ENCODE peak calls at places on chromosomes 4 and X, in four cellular contexts. Q is mesenchymal stem cell, L is mesendoderm, E is H9. G is an unnamed sample.

GRCh38 chr4:123554819-123555499 is 158.4 kb downstream of the SPRY1 start:
- DNase-seq in Q (no peak), L (no peak), E (no peak), G (no peak)

GRCh38 chr4:174398728-174399127 is 115.0 kb downstream of the CEP44 start:
- DNase-seq in Q (peak; percentile 75), L (no peak), E (no peak), G (no peak)

GRCh38 chr4:51843309-51844156 is 580 bp downstream of the DCUN1D4 start:
- DNase-seq in Q (peak; percentile 79), L (peak; percentile 73), E (no peak), G (no peak)

GRCh38 chrX:1321689-1322088 is 14.9 kb upstream of the IL3RA start:
- DNase-seq in Q (no peak), L (no peak), E (no peak), G (no peak)

GRCh38 chr4:76533314-76533713 is 98.3 kb downstream of the SHROOM3 start:
- DNase-seq in Q (no peak), L (no peak), E (no peak), G (no peak)

GRCh38 chr4:173025131-173025530 is 143.5 kb upstream of the GALNT7 start:
- DNase-seq in Q (peak; percentile 76), L (peak; percentile 95), E (peak; percentile 65), G (peak; percentile 50)

GRCh38 chr4:92111493-92111892 is 192.3 kb upstream of the GRID2 start:
- DNase-seq in Q (no peak), L (no peak), E (no peak), G (no peak)

GRCh38 chrX:41333744-41333993 is 293 bp upstream of the DDX3X start:
- DNase-seq in Q (peak; percentile 91), L (peak; percentile 92), E (no peak), G (peak; percentile 82)

GRCh38 chr4:41611881-41612871 is 74.2 kb downstream of the LIMCH1 start:
- DNase-seq in Q (peak; percentile 55), L (peak; percentile 69), E (peak; percentile 36), G (peak; percentile 52)

GRCh38 chr4:74395633-74396032 is 30.7 kb downstream of the EREG start:
- DNase-seq in Q (peak; percentile 73), L (no peak), E (no peak), G (no peak)

GRCh38 chrX:51395807-51396728 is 63.4 kb downstream of the NUDT10 start:
- DNase-seq in Q (no peak), L (peak; percentile 52), E (peak; percentile 47), G (peak; percentile 2)

GRCh38 chr4:139171878-139172691 is 4.9 kb downstream of the ELF2 start:
- DNase-seq in Q (peak; percentile 53), L (peak; percentile 80), E (no peak), G (no peak)

GRCh38 chr4:21195682-21196081 is 495.4 kb downstream of the PACRGL start:
- DNase-seq in Q (no peak), L (peak; percentile 26), E (no peak), G (no peak)

DNA sequence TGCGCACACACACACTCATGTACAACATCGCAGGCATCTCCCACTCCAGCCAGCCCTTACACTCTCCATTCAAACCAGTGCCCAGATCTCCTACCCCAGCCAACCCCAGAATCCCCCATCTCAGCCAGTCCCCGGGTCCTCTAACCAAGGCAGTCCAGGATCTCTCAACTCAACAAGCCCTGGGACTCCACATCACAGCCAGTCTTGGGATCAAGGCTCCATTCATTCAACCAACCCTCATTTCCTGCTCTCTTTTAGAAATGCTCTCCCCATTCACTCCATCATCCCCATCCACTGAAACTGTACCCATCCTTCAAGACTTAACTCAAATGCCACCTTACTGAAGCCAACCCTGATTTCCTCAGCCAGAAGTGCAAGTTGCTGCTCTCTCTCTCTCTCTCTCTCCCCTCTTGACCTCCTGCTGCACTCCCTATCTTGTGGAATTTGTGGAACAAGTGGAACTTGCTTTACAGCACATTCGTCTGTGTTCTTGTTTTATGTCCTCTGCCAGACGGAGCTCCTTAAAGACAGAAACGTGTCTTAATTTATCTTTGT is 40.6 kb upstream of the IQSEC2 start:
- DNase-seq in Q (no peak), L (no peak), E (no peak), G (no peak)
- H2BK5ac ChIP-seq in Q (no peak overlapping the region), L (no peak overlapping the region), E (no peak overlapping the region), G (no peak overlapping the region)

GRCh38 chrX:129495941-129496340 is 27.3 kb downstream of the SMARCA1 start:
- DNase-seq in Q (peak; percentile 33), L (no peak), E (no peak), G (no peak)

GRCh38 chrX:129494887-129495286 is 28.4 kb downstream of the SMARCA1 start:
- DNase-seq in Q (no peak), L (no peak), E (no peak), G (no peak)

GRCh38 chrX:129496625-129497024 is 26.7 kb downstream of the SMARCA1 start:
- DNase-seq in Q (peak; percentile 20), L (no peak), E (no peak), G (no peak)

GRCh38 chrX:129490330-129490729 is 33.0 kb downstream of the SMARCA1 start:
- DNase-seq in Q (no peak), L (no peak), E (no peak), G (no peak)

DNA sequence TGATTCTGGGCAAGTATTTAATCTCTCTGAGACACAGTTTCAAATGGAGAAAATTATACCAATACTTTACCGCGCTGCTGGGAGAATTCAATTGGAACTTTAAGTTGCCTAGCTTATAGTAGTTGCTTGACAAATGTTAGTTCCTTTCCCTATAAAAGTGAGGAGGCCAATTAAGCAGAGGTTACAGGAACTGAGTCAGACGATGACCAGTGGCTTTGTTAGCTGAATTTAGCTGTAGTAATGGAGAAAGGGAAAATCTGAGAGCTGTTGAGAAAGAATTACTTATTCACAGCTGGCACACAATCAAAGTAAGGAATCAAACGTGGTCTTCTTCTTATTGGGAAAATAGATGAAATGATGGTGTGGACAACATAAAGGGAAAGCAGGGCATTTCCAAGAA is 29.6 kb downstream of the SMARCA1 start:
- DNase-seq in Q (peak; percentile 35), L (no peak), E (no peak), G (no peak)
- H2BK5ac ChIP-seq in Q (no peak overlapping the region), L (no peak overlapping the region), E (no peak overlapping the region), G (no peak overlapping the region)

GRCh38 chr4:2968381-2968780 is 5.0 kb downstream of the GRK4 start:
- DNase-seq in Q (no peak), L (no peak), E (no peak), G (no peak)

GRCh38 chr4:2963185-2964076 is at the start of the genes GRK4 and NOP14:
- DNase-seq in Q (peak; percentile 98), L (peak; percentile 99), E (peak; percentile 98), G (peak; percentile 98)

GRCh38 chr4:2964077-2964471 is 703 bp downstream of the GRK4 start:
- DNase-seq in Q (no peak), L (no peak), E (no peak), G (peak; percentile 9)

GRCh38 chr4:2962614-2963184 is 507 bp downstream of the NOP14 start:
- DNase-seq in Q (peak; percentile 78), L (peak; percentile 92), E (peak; percentile 66), G (peak; percentile 71)

DNA sequence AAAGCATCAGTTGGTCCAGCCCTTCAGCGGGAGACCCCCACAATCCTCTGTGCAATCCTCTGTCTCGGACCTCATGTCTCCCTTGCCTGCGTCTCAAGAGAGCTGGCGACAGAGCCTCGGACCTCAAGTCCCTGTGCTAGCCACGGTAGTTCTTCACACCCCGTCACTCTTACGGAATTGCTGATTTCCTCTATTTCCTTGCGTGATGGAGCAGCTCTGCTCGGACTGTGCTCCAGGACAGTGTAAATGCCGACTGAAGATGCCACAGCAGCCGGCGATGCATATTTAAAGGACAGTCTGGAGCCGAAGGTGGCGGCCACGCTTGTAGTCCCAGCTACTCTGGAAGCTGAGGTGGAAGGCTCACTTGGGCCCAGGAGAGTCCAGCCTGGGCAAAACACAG is 1.9 kb downstream of the GRK4 start:
- DNase-seq in Q (no peak), L (no peak), E (no peak), G (no peak)
- H2BK5ac ChIP-seq in Q (no peak overlapping the region), L (no peak overlapping the region), E (no peak overlapping the region), G (no peak overlapping the region)

DNA sequence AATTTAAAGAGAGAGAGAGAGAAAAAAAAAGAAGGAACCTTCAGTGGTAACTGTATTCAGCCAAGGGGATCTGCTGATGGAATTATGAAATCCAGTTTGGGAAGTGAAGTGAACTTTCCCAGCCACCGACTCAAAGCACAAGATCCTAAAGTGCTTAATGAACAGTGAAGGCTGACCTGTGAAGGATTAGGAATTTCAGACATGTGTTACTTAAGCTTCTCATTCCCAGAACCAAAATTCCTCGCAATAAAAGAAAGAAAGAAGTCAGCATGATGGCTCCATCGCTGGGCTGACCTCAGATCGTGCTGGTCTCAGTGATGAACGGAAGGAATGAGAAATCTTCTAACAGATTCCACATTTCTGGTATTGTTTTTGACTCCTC is 135.2 kb downstream of the ARSF start:
- DNase-seq in Q (peak; percentile 71), L (peak; percentile 14), E (no peak), G (no peak)
- H2BK5ac ChIP-seq in Q (no peak overlapping the region), L (no peak overlapping the region), E (no peak overlapping the region), G (no peak overlapping the region)

GRCh38 chr4:125315571-125316390 is 1.0 kb downstream of the FAT4 start:
- DNase-seq in Q (peak; percentile 71), L (peak; percentile 79), E (peak; percentile 57), G (peak; percentile 66)

GRCh38 chr4:125314676-125315570 is at the start of gene FAT4:
- DNase-seq in Q (peak; percentile 99), L (peak; percentile 96), E (peak; percentile 96), G (peak; percentile 89)

GRCh38 chr4:125316781-125317525 is 2.2 kb downstream of the FAT4 start:
- DNase-seq in Q (peak; percentile 64), L (peak; percentile 59), E (peak; percentile 64), G (peak; percentile 30)

GRCh38 chr4:125317526-125317880 is 2.7 kb downstream of the FAT4 start:
- DNase-seq in Q (peak; percentile 63), L (peak; percentile 71), E (peak; percentile 72), G (peak; percentile 37)

DNA sequence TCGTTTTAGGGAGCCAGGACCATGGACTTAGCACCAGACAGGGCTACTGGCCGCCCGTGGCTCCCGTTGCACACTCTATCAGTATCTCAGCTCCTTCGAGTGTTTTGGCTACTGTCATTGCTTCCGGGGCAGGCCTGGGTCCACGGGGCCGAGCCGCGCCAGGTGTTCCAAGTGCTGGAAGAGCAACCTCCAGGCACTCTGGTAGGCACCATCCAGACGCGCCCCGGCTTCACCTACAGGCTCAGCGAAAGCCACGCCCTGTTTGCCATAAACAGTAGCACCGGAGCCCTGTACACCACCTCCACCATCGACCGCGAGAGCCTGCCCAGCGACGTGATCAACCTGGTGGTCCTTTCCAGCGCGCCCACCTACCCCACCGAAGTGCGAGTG is 1.6 kb downstream of the FAT4 start:
- DNase-seq in Q (no peak), L (no peak), E (peak; percentile 56), G (peak; percentile 6)
- H2BK5ac ChIP-seq in Q (no peak overlapping the region), L (no peak overlapping the region), E (no peak overlapping the region), G (no peak overlapping the region)